ENCODE peak calls at places on chromosome 7, in ten cellular contexts. U, F, H, T, I, C, V, O, D and E are unnamed samples.

GRCh38 chr7:112150823-112151641 is 55.2 kb downstream of the DOCK4 start:
- DNase-seq in O (no peak), U (no peak), F (no peak), V (no peak), D (no peak), H (no peak), T (no peak), C (no peak), I (no peak), E (no peak)

GRCh38 chr7:46107610-46108217 is 186.6 kb upstream of the IGFBP3 start:
- DNase-seq in H (no peak), C (no peak), T (no peak), V (no peak), O (no peak), F (no peak), D (no peak), I (no peak), U (no peak), E (no peak)

GRCh38 chr7:4202154-4202553 is 479.9 kb upstream of the FOXK1 start:
- DNase-seq in U (no peak), I (no peak), T (no peak), D (no peak), V (no peak), H (no peak), O (no peak), C (no peak), F (no peak), E (no peak)

GRCh38 chr7:32879460-32879859 is 12.1 kb downstream of the KBTBD2 start:
- DNase-seq in I (no peak), H (no peak), U (no peak), V (no peak), C (peak; percentile 60), T (no peak), F (no peak), D (no peak), O (no peak), E (no peak)

GRCh38 chr7:158843775-158844174 is 12.6 kb upstream of the DYNC2I1 start:
- DNase-seq in D (no peak), I (no peak), H (no peak), U (no peak), V (no peak), T (no peak), O (no peak), F (no peak), C (no peak), E (no peak)

GRCh38 chr7:134365341-134366054 is 48.8 kb upstream of the SLC35B4 start:
- DNase-seq in H (no peak), I (no peak), U (no peak), O (no peak), C (peak; percentile 96), T (no peak), F (no peak), V (no peak), D (peak; percentile 11), E (no peak)

GRCh38 chr7:54663603-54664234 is 95.3 kb downstream of the SEC61G start:
- DNase-seq in T (no peak), D (no peak), O (no peak), H (no peak), V (no peak), I (no peak), C (no peak), F (no peak), U (no peak), E (no peak)

GRCh38 chr7:73680501-73680900 is 2.8 kb downstream of the DNAJC30 start:
- DNase-seq in U (no peak), F (no peak), V (no peak), T (no peak), I (no peak), C (no peak), D (no peak), H (no peak), O (no peak), E (no peak)

GRCh38 chr7:148173296-148173695 is 417.3 kb upstream of the C7orf33 start:
- DNase-seq in U (no peak), F (no peak), V (no peak), C (no peak), O (no peak), H (no peak), T (no peak), D (no peak), I (no peak), E (no peak)

GRCh38 chr7:69738396-69738889 is 140.2 kb downstream of the AUTS2 start:
- DNase-seq in C (no peak), F (no peak), D (no peak), O (no peak), V (no peak), H (no peak), U (no peak), T (no peak), I (no peak), E (no peak)

GRCh38 chr7:137930616-137931015 is 71.3 kb downstream of the CREB3L2 start:
- DNase-seq in V (no peak), O (peak; percentile 78), U (no peak), I (no peak), D (no peak), C (peak; percentile 95), F (no peak), H (no peak), T (no peak), E (no peak)

GRCh38 chr7:42097756-42098155 is 139.3 kb downstream of the GLI3 start:
- DNase-seq in I (no peak), O (no peak), F (no peak), V (no peak), U (no peak), T (no peak), C (peak; percentile 98), H (no peak), D (peak; percentile 34), E (no peak)

GRCh38 chr7:32347244-32347828 is 142.8 kb downstream of the LSM5 start:
- DNase-seq in V (no peak), F (no peak), U (no peak), O (no peak), D (no peak), C (peak; percentile 13), T (no peak), I (peak; percentile 52), H (no peak), E (no peak)

GRCh38 chr7:129952164-129952652 is 552 bp downstream of the UBE2H start:
- DNase-seq in I (peak; percentile 41), V (peak; percentile 71), F (no peak), H (no peak), O (no peak), D (no peak), U (peak; percentile 11), C (peak; percentile 18), T (peak; percentile 81), E (peak; percentile 34)

GRCh38 chr7:39709768-39710291 is 86.5 kb downstream of the RALA start:
- DNase-seq in D (no peak), C (no peak), T (no peak), I (no peak), V (peak; percentile 67), O (peak; percentile 85), H (no peak), F (no peak), U (no peak), E (peak; percentile 4)